ENCODE peak calls at places on chromosomes 7 and 10, in ten cellular contexts. B, T, Q, A, U, X, Z, M, J and I are unnamed samples.

GRCh38 chr7:142711722-142712616 is 37.3 kb upstream of the PRSS1 start:
- DNase-seq in M (peak), U (peak), A (no peak), T (peak), J (no peak), B (peak), Q (no peak), X (no peak), Z (peak), I (peak)

GRCh38 chr10:29377333-29377961 is 88.6 kb downstream of the LYZL1 start:
- DNase-seq in M (peak), Q (no peak), A (no peak), J (no peak), T (peak), B (peak), U (peak), Z (peak), X (no peak), I (peak)

GRCh38 chr7:134678115-134678514 is 31.5 kb downstream of the BPGM start:
- DNase-seq in J (no peak), B (no peak), M (no peak), U (no peak), Q (no peak), X (no peak), T (no peak), A (no peak), Z (no peak), I (no peak)

GRCh38 chr10:68231916-68232315 is at the start of gene ATOH7:
- DNase-seq in Q (no peak), M (peak), J (no peak), X (no peak), Z (no peak), A (no peak), T (no peak), U (peak), B (no peak), I (no peak)

GRCh38 chr10:50244201-50244600 is 7.1 kb downstream of the ASAH2 start:
- DNase-seq in B (no peak), Q (no peak), J (no peak), Z (no peak), M (no peak), X (no peak), U (no peak), A (no peak), T (no peak), I (no peak)

GRCh38 chr7:19122018-19122588 is 4.7 kb upstream of the TWIST1 start:
- DNase-seq in Z (peak), X (no peak), B (peak), T (peak), Q (no peak), J (no peak), A (no peak), U (peak), M (peak), I (peak)

GRCh38 chr7:106284516-106285050 is at the start of gene NAMPT:
- DNase-seq in A (peak), Q (no peak), T (no peak), J (peak), U (peak), Z (no peak), X (peak), B (no peak), M (peak), I (no peak)

GRCh38 chr10:83848696-83849095 is 290.6 kb upstream of the GHITM start:
- DNase-seq in A (no peak), Z (no peak), U (no peak), B (no peak), X (no peak), J (no peak), M (no peak), Q (no peak), T (no peak), I (no peak)

GRCh38 chr7:1169409-1170368 is 9.7 kb upstream of the ZFAND2A start:
- DNase-seq in Q (no peak), T (peak), U (peak), A (peak), B (no peak), Z (peak), J (peak), M (peak), X (peak), I (peak)

GRCh38 chr7:97733276-97734206 is 1.7 kb downstream of the TAC1 start:
- DNase-seq in B (no peak), Z (no peak), J (no peak), Q (no peak), M (peak), U (peak), T (no peak), X (no peak), A (no peak), I (no peak)

GRCh38 chr7:49424109-49424508 is 349.3 kb upstream of the VWC2 start:
- DNase-seq in B (peak), M (no peak), U (no peak), A (no peak), J (no peak), Z (no peak), Q (no peak), T (no peak), X (no peak), I (no peak)

GRCh38 chr7:71497233-71497946 is 365.4 kb downstream of the GALNT17 start:
- DNase-seq in U (no peak), Q (no peak), M (no peak), X (no peak), B (no peak), A (no peak), J (no peak), T (no peak), Z (no peak), I (peak)

GRCh38 chr10:113499066-113499465 is 53.8 kb upstream of the HABP2 start:
- DNase-seq in B (peak), Z (no peak), A (peak), T (no peak), U (no peak), X (no peak), M (no peak), Q (no peak), J (peak), I (no peak)

GRCh38 chr10:72736176-72736795 is 44.3 kb downstream of the MCU start:
- DNase-seq in X (no peak), Q (no peak), T (peak), M (no peak), Z (peak), A (no peak), J (no peak), B (peak), U (no peak), I (peak)

GRCh38 chr10:43706166-43706565 is 57.5 kb upstream of the ZNF32 start:
- DNase-seq in X (no peak), A (no peak), T (no peak), Z (no peak), J (peak), Q (no peak), B (no peak), U (no peak), M (no peak), I (no peak)

GRCh38 chr7:55022618-55022985 is 3.8 kb downstream of the EGFR start:
- DNase-seq in A (no peak), B (no peak), T (no peak), X (no peak), Q (no peak), M (no peak), Z (no peak), J (no peak), U (no peak), I (no peak)

GRCh38 chr7:96823274-96823673 is 113.6 kb upstream of the SEM1 start:
- DNase-seq in B (peak), Z (peak), A (no peak), M (no peak), U (no peak), X (no peak), Q (no peak), J (no peak), T (no peak), I (peak)

GRCh38 chr7:88243345-88243909 is 23.6 kb upstream of the SRI start:
- DNase-seq in A (peak), U (peak), Z (peak), J (no peak), T (peak), X (no peak), Q (no peak), B (peak), M (peak), I (peak)

GRCh38 chr7:28358423-28358868 is 53.9 kb upstream of the CREB5 start:
- DNase-seq in B (peak), A (no peak), X (no peak), M (no peak), U (peak), Z (peak), T (peak), Q (peak), J (no peak), I (peak)

GRCh38 chr7:137399827-137400823 is 56.6 kb upstream of the PTN start:
- DNase-seq in B (peak), A (no peak), X (no peak), J (peak), M (peak), Q (no peak), Z (peak), T (no peak), U (no peak), I (peak)

GRCh38 chr10:7258948-7259523 is 151.8 kb downstream of the SFMBT2 start:
- DNase-seq in X (no peak), A (no peak), Z (peak), U (no peak), T (no peak), B (no peak), M (no peak), Q (no peak), J (no peak), I (no peak)

GRCh38 chr7:151671514-151671913 is 151.8 kb upstream of the RHEB start:
- DNase-seq in M (no peak), X (no peak), Z (no peak), T (no peak), J (no peak), B (peak), Q (no peak), A (no peak), U (peak), I (no peak)

GRCh38 chr7:128743112-128743772 is 4.1 kb downstream of the CALU start:
- DNase-seq in M (no peak), A (no peak), U (no peak), T (no peak), X (no peak), Q (no peak), J (no peak), Z (no peak), B (no peak), I (peak)

DNA sequence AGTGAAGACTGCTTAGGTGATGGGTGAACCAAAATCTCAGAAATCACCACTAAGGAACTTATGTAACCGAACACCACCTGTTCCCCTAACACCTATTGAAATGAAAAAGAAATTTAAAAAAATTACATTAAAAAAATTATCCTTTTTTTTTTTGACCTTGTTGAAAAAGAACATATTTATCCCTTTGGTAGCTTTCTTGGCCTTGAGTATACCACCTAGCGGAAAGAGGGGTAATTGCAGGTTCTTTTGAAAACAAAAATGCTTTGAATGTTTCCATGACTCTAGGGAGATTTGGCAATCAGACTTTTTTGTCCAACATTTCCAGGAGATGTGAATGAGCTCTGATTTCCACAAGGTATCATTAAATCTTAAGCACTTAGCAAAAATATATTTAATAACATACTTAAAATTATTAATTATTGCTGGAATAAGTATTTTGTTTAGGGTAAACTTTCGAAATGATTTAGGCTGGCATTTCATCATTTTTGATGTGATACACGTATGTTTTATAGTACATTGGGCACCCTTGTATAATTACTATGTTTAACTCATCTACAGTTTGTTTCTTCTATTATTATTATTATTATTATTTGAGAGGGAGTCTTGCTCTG is 47.0 kb upstream of the ELMO1 start:
- DNase-seq in A (no peak), M (peak), U (peak), B (peak), X (no peak), J (no peak), Q (no peak), T (peak), Z (peak), I (peak)
- TF ChIP-seq CTCF in A (peak), M (peak), U (peak), B (peak), X (peak), J (peak), Q (peak), T (peak), Z (peak), I (peak)

GRCh38 chr10:3827266-3827665 is 42.3 kb upstream of the KLF6 start:
- DNase-seq in A (no peak), M (no peak), B (no peak), Z (no peak), J (no peak), Q (no peak), U (peak), X (no peak), T (no peak), I (no peak)

GRCh38 chr10:3827768-3828403 is 42.9 kb upstream of the KLF6 start:
- DNase-seq in U (no peak), X (no peak), J (no peak), M (no peak), Q (no peak), T (no peak), Z (no peak), A (no peak), B (no peak), I (no peak)

GRCh38 chr10:3830946-3831345 is 45.9 kb upstream of the KLF6 start:
- DNase-seq in A (no peak), U (no peak), T (no peak), M (no peak), Q (no peak), J (no peak), B (peak), X (no peak), Z (no peak), I (no peak)

GRCh38 chr10:3828404-3829192 is 43.6 kb upstream of the KLF6 start:
- DNase-seq in B (peak), X (no peak), M (no peak), A (no peak), U (no peak), Q (no peak), J (no peak), Z (peak), T (no peak), I (peak)

DNA sequence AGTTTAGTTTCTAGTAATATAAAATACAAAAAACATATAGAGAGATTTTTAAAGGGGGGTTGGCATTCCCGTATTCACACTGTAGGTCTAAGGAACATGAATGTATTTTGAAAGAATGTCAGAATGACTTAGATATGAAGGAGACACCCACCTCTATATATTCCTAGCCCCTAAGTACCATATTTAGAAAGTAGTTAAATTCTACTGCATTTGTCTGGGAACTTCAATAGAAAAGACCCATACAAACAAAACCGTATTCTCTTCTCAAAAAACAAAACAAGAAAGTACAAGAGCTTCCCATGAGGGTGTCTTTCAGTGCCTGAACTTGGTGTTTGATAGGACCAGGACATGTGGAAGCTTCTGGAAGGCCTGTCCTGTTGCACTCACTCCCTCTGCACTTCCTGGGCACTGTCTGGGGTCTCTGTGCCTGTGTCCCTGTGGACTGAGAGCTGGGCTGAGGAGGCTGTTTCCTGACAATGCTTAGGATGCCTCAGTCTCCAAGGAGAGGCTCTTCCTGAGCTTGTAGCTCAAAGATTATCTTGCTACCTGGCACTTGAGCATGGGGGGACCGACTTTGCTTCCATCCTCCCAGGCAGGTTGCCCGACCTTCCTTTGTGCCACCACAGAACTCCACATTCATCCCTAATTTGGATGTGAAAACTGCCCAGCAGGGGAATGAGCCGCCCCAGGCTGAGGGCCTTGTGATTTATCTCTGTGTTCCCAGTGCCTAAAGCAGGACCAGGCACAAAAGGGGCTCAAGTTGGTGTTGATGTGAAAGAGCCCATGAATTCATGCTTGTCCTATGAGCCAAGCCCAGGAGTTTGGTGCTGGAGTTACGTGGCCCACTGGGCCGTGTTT is 44.4 kb upstream of the KLF6 start:
- DNase-seq in Z (no peak), J (no peak), T (no peak), A (no peak), B (no peak), M (no peak), Q (no peak), U (peak), X (no peak), I (no peak)
- H3K4me3 ChIP-seq in Z (peak), J (no peak), T (peak), A (peak), B (peak), M (no peak), Q (no peak), U (no peak), X (peak), I (peak)

GRCh38 chr7:17966706-17967105 is 26.4 kb upstream of the SNX13 start:
- DNase-seq in Z (no peak), U (no peak), J (no peak), Q (no peak), A (no peak), X (no peak), T (no peak), B (no peak), M (no peak), I (no peak)
- TF ChIP-seq CTCF in Z (no peak), U (no peak), J (no peak), Q (no peak), A (no peak), X (no peak), T (no peak), B (no peak), M (no peak), I (no peak)

GRCh38 chr7:158054611-158055010 is 533.0 kb downstream of the PTPRN2 start:
- DNase-seq in A (no peak), B (no peak), X (no peak), M (no peak), Z (no peak), U (no peak), T (no peak), Q (no peak), J (no peak), I (no peak)
- H3K4me3 ChIP-seq in A (no peak), B (no peak), X (no peak), M (no peak), Z (no peak), U (no peak), T (no peak), Q (no peak), J (no peak), I (no peak)

DNA sequence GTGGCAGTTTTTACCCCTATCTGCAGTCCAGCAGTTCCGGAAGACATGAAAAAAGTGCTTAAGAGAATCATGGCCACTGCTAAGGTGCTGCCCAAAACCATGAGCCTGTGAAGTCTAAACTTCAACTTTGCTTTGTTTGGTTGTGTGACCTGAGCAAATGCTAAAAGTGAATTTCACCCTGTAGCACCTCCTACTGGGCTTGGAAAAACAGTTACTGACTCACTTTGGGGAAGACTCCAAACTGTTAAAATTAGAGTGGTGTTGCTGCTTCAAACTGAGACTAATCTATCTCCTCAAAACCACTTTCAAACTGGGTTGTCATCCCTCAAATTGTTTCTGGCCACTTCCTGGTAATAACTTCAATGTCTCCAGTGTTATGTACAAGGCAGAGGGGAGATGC is 21.3 kb downstream of the MKX start:
- DNase-seq in U (peak), B (peak), T (no peak), X (no peak), M (peak), J (no peak), Z (no peak), Q (no peak), A (no peak), I (peak)
- TF ChIP-seq CTCF in U (peak), B (peak), T (peak), X (no peak), M (peak), J (no peak), Z (peak), Q (peak), A (no peak), I (peak)

GRCh38 chr7:42886866-42887509 is 24.9 kb downstream of the C7orf25 start:
- DNase-seq in U (no peak), T (no peak), Z (no peak), Q (no peak), X (no peak), A (no peak), M (no peak), B (peak), J (no peak), I (no peak)

GRCh38 chr7:42880392-42880791 is 31.5 kb downstream of the C7orf25 start:
- DNase-seq in B (no peak), M (no peak), Q (no peak), A (no peak), Z (no peak), J (no peak), U (no peak), T (no peak), X (no peak), I (no peak)

GRCh38 chr7:42878303-42878702 is 33.6 kb downstream of the C7orf25 start:
- DNase-seq in J (no peak), T (no peak), M (no peak), Z (no peak), B (no peak), U (no peak), Q (no peak), X (no peak), A (no peak), I (no peak)

GRCh38 chr7:42886129-42886528 is 25.7 kb downstream of the C7orf25 start:
- DNase-seq in B (peak), Q (no peak), A (no peak), X (no peak), T (peak), M (no peak), J (no peak), U (peak), Z (no peak), I (peak)

GRCh38 chr7:42883950-42884349 is 27.9 kb downstream of the C7orf25 start:
- DNase-seq in M (no peak), B (peak), J (peak), T (peak), U (peak), A (peak), X (no peak), Z (peak), Q (peak), I (peak)
- H3K4me3 ChIP-seq in M (no peak), B (no peak), J (no peak), T (no peak), U (no peak), A (no peak), X (no peak), Z (no peak), Q (no peak), I (no peak)

DNA sequence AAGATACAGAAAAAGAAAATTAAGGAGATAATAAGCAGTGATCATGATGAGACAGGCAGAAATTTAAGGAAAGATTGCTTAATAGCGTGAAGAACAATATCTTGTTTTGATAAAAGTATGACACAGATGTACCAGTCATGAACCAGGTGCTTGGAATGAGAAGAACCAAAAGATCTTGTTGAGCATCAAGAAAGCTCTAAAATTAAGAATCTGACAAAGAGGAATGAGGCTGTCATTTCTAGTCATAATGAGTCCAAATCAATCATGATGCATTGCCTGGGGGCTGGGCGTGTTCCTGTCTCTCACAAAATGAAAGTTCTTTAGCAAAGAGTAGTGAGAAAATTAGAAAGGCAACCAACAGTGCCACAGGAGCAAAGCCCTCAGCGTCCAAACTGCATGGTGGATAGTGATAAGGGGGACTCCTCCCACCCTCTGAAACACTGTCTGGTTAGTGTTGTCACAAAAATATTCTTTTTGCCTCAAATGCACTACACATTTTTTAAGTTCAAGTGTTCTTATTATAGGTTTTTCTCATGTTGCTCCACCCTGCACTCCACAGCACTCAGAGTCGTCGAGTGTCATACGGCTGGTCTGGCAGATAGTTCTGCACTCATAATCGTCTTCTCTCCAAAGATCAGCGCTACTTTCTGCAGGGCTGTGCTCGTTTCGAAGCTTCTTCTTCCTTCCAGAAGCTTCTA is 439.6 kb downstream of the TNS3 start:
- DNase-seq in A (no peak), U (no peak), T (no peak), Q (no peak), B (no peak), X (no peak), M (no peak), Z (no peak), J (no peak), I (no peak)
- TF ChIP-seq CTCF in A (no peak), U (no peak), T (no peak), Q (no peak), B (no peak), X (no peak), M (no peak), Z (no peak), J (no peak), I (no peak)